ENCODE peak calls at places on chromosomes 3 and 15, in four cellular contexts. T, P, F and S are unnamed samples.
A peak's percentile ranks its signal among the peaks of the same experiment; 100 is the strongest.

GRCh38 chr15:73034213-73034612 is 18.1 kb upstream of the NEO1 start:
- DNase-seq in P (no peak), T (no peak), F (no peak), S (no peak)

GRCh38 chr3:131033480-131034080 is 6.9 kb downstream of the NEK11 start:
- DNase-seq in T (peak; percentile 79), F (peak; percentile 87), P (no peak), S (peak; percentile 78)

GRCh38 chr3:115100172-115100571 is 46.9 kb downstream of the ZBTB20 start:
- DNase-seq in P (no peak), T (peak; percentile 22), F (no peak), S (peak; percentile 64)

GRCh38 chr3:116741462-116741861 is 31.9 kb downstream of the TUSC7 start:
- DNase-seq in T (no peak), P (no peak), F (no peak), S (no peak)

GRCh38 chr15:29139540-29140459 is 129.8 kb downstream of the NSMCE3 start:
- DNase-seq in F (peak; percentile 76), P (peak; percentile 17), T (peak; percentile 67), S (peak; percentile 60)

GRCh38 chr3:97736928-97737327 is 27.6 kb upstream of the ARL6 start:
- DNase-seq in F (no peak), P (no peak), T (no peak), S (no peak)

GRCh38 chr3:39601241-39601640 is 133.8 kb downstream of the MOBP start:
- DNase-seq in F (no peak), T (no peak), P (no peak), S (no peak)

GRCh38 chr3:99960941-99961340 is 143.3 kb downstream of the CMSS1 start:
- DNase-seq in T (no peak), P (no peak), F (no peak), S (no peak)

GRCh38 chr3:8817486-8817885 is 48.1 kb upstream of the OXTR start:
- DNase-seq in F (no peak), T (no peak), P (no peak), S (no peak)

GRCh38 chr3:15942462-15942861 is 144.7 kb upstream of the ANKRD28 start:
- DNase-seq in P (no peak), F (no peak), T (no peak), S (no peak)

DNA sequence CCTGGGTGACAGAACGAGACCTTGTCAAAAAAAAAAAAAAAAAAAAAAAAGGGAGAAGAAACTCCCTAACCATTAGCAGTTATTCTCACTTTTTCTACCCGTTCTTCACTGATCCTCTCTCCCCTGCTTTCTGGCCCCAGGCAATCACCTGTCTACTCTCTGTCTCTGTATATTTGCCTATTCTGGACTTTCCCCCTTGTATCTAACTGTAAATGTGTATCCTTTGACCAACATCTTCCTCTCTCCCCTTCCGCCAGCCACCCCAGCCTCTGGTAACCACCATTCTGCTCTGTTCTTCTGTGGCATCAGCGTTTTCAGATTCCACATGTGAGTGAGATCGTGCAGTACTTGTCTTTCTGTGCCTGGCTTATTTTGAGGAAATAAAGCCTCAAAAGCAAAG is 6.9 kb downstream of the CYFIP1 start:
- DNase-seq in F (no peak), P (no peak), T (no peak), S (no peak)
- H3K4me1 ChIP-seq in F (no peaks in the 10 kb centered on the region), P (peaks cover 10% of the 10 kb centered on the region), T (peaks cover 9% of the 10 kb centered on the region), S (peaks cover 7% of the 10 kb centered on the region)

DNA sequence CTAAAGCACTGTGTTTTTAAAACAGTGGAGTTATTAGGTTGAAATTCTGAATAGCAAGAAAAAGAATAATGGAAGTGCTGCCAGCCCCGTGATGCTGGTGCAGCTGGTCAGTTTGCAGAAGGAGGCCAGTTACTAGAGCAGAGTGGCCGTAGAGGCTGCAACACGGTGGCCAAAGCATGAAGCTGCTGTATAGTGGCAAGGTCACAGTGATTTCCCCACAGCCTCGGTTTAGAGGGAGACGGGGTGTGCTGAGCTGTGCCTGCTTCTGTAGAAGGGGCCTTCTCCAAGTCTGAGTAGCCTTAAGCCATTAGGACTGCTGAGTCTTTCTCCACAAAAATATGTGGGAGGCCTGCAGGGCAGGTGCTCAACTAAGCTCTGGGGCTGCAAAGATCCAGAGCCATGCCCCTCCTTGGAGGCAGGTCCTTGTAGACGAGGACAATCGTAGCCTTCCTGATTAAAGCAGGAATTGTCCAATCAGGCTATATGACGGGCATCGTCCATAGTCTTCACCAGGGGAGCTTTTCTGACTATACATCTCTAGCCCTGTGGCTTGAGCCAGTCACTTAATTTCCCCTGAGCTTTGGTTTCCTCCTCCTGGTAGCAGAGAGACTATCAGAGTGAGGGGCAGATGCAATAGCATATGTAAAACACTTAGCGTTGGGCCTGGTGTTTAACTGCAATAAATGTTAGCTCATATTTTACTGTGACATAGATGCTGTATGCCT is 151.6 kb downstream of the PGPEP1L start:
- DNase-seq in F (no peak), P (no peak), T (no peak), S (no peak)
- H3K4me1 ChIP-seq in F (peaks cover 15% of the 10 kb centered on the region), P (peaks cover 75% of the 10 kb centered on the region), T (peaks cover 77% of the 10 kb centered on the region), S (peaks cover 44% of the 10 kb centered on the region)

GRCh38 chr3:43288850-43289249 is 2.5 kb downstream of the SNRK start:
- DNase-seq in P (no peak), T (no peak), F (no peak), S (peak; percentile 4)
- H3K4me1 ChIP-seq in P (peaks cover 23% of the 10 kb centered on the region), T (peaks cover 42% of the 10 kb centered on the region), F (peaks cover 64% of the 10 kb centered on the region), S (peaks cover 44% of the 10 kb centered on the region)

DNA sequence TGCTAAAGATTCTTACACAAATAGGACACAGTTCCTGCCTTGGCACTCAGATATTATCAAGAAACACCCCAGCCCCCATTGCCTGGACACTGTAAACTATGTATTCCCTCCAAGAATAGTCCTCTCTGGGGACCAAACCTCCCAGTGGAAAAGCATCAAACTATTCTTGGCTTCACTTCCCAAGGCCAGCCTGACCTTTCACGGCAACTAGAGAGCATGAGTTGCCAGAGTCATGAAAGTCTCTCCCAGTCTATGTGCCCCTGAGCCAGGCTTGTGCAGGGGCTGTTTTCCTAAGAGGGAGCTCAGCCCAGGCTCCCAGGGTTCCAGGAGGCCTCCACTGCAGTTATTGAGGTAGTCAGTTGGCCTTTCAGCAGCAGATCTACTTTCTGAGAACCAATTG is 251.9 kb upstream of the TGFBR2 start:
- DNase-seq in T (no peak), P (peak; percentile 36), F (no peak), S (no peak)
- H3K4me1 ChIP-seq in T (peaks cover 90% of the 10 kb centered on the region), P (peaks cover 28% of the 10 kb centered on the region), F (no peaks in the 10 kb centered on the region), S (peaks cover 23% of the 10 kb centered on the region)